ENCODE peak calls at places on chromosome X, in five cellular contexts. C, R, U, G and P are unnamed samples.

GRCh38 chrX:40526412-40526811 is 54.4 kb upstream of the ATP6AP2 start:
- DNase-seq in G (no peak), C (no peak), R (no peak), U (no peak), P (no peak)

GRCh38 chrX:29935455-29935854 is 279.9 kb upstream of the MAGEB2 start:
- DNase-seq in U (no peak), C (no peak), R (no peak), G (no peak), P (no peak)

GRCh38 chrX:125713633-125714032 is 394.0 kb downstream of the TEX13C start:
- DNase-seq in C (no peak), U (no peak), G (no peak), R (no peak), P (no peak)

GRCh38 chrX:112731793-112732192 is 52.1 kb upstream of the LHFPL1 start:
- DNase-seq in U (no peak), R (no peak), G (no peak), C (no peak), P (no peak)

GRCh38 chrX:151098996-151099395 is 77.4 kb upstream of the GPR50 start:
- DNase-seq in R (no peak), U (no peak), C (no peak), G (no peak), P (no peak)

GRCh38 chrX:10158279-10158939 is 1.6 kb downstream of the CLCN4 start:
- DNase-seq in U (peak), G (no peak), R (no peak), C (no peak), P (no peak)

GRCh38 chrX:119222932-119223331 is 13.2 kb upstream of the PGRMC1 start:
- DNase-seq in U (no peak), G (no peak), C (no peak), R (no peak), P (no peak)

GRCh38 chrX:39944416-39944815 is 153.3 kb downstream of the BCOR start:
- DNase-seq in G (no peak), C (no peak), U (no peak), R (no peak), P (no peak)

GRCh38 chrX:101260435-101260834 is 30.7 kb downstream of the TAF7L start:
- DNase-seq in C (peak), U (no peak), G (no peak), R (no peak), P (no peak)

GRCh38 chrX:41688835-41689234 is at the start of gene GPR34:
- DNase-seq in C (no peak), U (no peak), G (no peak), R (no peak), P (no peak)

GRCh38 chrX:103175944-103176753 is 38.8 kb upstream of the BEX4 start:
- DNase-seq in G (peak), C (peak), R (no peak), U (no peak), P (peak)

GRCh38 chrX:104310084-104310483 is 55.4 kb upstream of the ESX1 start:
- DNase-seq in R (no peak), C (peak), U (no peak), G (no peak), P (no peak)

GRCh38 chrX:80648023-80648422 is 161.7 kb downstream of the BRWD3 start:
- DNase-seq in R (no peak), U (no peak), C (peak), G (no peak), P (no peak)

GRCh38 chrX:56783996-56784620 is 55.1 kb downstream of the NBDY start:
- DNase-seq in U (no peak), C (no peak), R (no peak), G (no peak), P (no peak)

GRCh38 chrX:3638280-3638873 is 75.1 kb downstream of the PRKX start:
- DNase-seq in U (peak), R (no peak), G (no peak), C (peak), P (no peak)

GRCh38 chrX:12921886-12922599 is 15.6 kb downstream of the TLR8 start:
- DNase-seq in C (no peak), U (no peak), R (no peak), G (no peak), P (no peak)

GRCh38 chrX:151818828-151819227 is 84.3 kb downstream of the CNGA2 start:
- DNase-seq in G (no peak), R (no peak), C (no peak), U (no peak), P (no peak)

GRCh38 chrX:48958635-48959094 is 1.3 kb upstream of the OTUD5 start:
- DNase-seq in U (no peak), C (peak), G (peak), R (no peak), P (peak)

GRCh38 chrX:111854778-111855490 is 21.0 kb upstream of the TRPC5OS start:
- DNase-seq in G (no peak), U (no peak), R (no peak), C (no peak), P (no peak)

GRCh38 chrX:29545878-29546277 is 669.5 kb upstream of the MAGEB2 start:
- DNase-seq in G (no peak), R (no peak), U (no peak), C (no peak), P (no peak)

GRCh38 chrX:53974529-53974928 is 69.7 kb downstream of the PHF8 start:
- DNase-seq in C (no peak), R (no peak), U (no peak), G (no peak), P (no peak)

GRCh38 chrX:109600114-109600710 is 24.8 kb downstream of the KCNE5 start:
- DNase-seq in U (no peak), R (no peak), G (no peak), C (peak), P (no peak)

GRCh38 chrX:153750126-153750774 is 13.8 kb upstream of the PLXNB3 start:
- DNase-seq in U (no peak), C (no peak), R (no peak), G (no peak), P (no peak)